ENCODE peak calls at places on chromosomes 4 and X, in eight cellular contexts. One of them, this sample, is unnamed.

GRCh38 chr4:188975271-188975670 is 836.0 kb downstream of the TRIML1 start:
- DNase-seq in IMR-90: no peak
- DNase-seq in body of pancreas: no peak
- DNase-seq in uterus: no peak
- DNase-seq in heart left ventricle: no peak
- DNase-seq in HCT116: no peak
- DNase-seq in spleen: no peak
- DNase-seq in upper lobe of left lung: no peak
- DNase-seq in this sample: no peak

GRCh38 chr4:122762966-122763716 is 30.6 kb downstream of the BBS12 start:
- DNase-seq in heart left ventricle: no peak
- DNase-seq in IMR-90: no peak
- DNase-seq in body of pancreas: no peak
- DNase-seq in HCT116: no peak
- DNase-seq in uterus: no peak
- DNase-seq in upper lobe of left lung: no peak
- DNase-seq in spleen: no peak
- DNase-seq in this sample: no peak

GRCh38 chr4:73922766-73923630 is 53.8 kb downstream of the CXCL1 start:
- DNase-seq in heart left ventricle: no peak
- DNase-seq in HCT116: peak; percentile 15
- DNase-seq in uterus: no peak
- DNase-seq in IMR-90: peak; percentile 59
- DNase-seq in upper lobe of left lung: no peak
- DNase-seq in spleen: no peak
- DNase-seq in body of pancreas: no peak
- DNase-seq in this sample: no peak

GRCh38 chrX:68833448-68833805 is 4.6 kb downstream of the EFNB1 start:
- DNase-seq in upper lobe of left lung: peak; percentile 7
- DNase-seq in heart left ventricle: no peak
- DNase-seq in uterus: peak; percentile 3
- DNase-seq in HCT116: no peak
- DNase-seq in body of pancreas: no peak
- DNase-seq in IMR-90: no peak
- DNase-seq in spleen: no peak
- DNase-seq in this sample: no peak

GRCh38 chr4:73653695-73654106 is 33.5 kb upstream of the RASSF6 start:
- DNase-seq in heart left ventricle: no peak
- DNase-seq in IMR-90: peak; percentile 62
- DNase-seq in upper lobe of left lung: peak; percentile 51
- DNase-seq in HCT116: peak; percentile 33
- DNase-seq in body of pancreas: peak; percentile 81
- DNase-seq in spleen: no peak
- DNase-seq in uterus: no peak
- DNase-seq in this sample: no peak

GRCh38 chr4:110059556-110060191 is 138.7 kb downstream of the ELOVL6 start:
- DNase-seq in uterus: no peak
- DNase-seq in upper lobe of left lung: no peak
- DNase-seq in spleen: no peak
- DNase-seq in heart left ventricle: no peak
- DNase-seq in IMR-90: peak; percentile 13
- DNase-seq in HCT116: no peak
- DNase-seq in body of pancreas: no peak
- DNase-seq in this sample: no peak

GRCh38 chr4:148442830-148443549 is 776 bp upstream of the NR3C2 start:
- DNase-seq in HCT116: no peak
- DNase-seq in IMR-90: no peak
- DNase-seq in heart left ventricle: no peak
- DNase-seq in spleen: peak; percentile 90
- DNase-seq in body of pancreas: no peak
- DNase-seq in uterus: no peak
- DNase-seq in upper lobe of left lung: no peak
- DNase-seq in this sample: no peak

GRCh38 chr4:7905461-7905915 is 34.2 kb downstream of the AFAP1 start:
- DNase-seq in HCT116: no peak
- DNase-seq in spleen: no peak
- DNase-seq in uterus: peak; percentile 47
- DNase-seq in upper lobe of left lung: no peak
- DNase-seq in body of pancreas: no peak
- DNase-seq in heart left ventricle: no peak
- DNase-seq in IMR-90: no peak
- DNase-seq in this sample: no peak

GRCh38 chr4:17765514-17766286 is 15.7 kb downstream of the FAM184B start:
- DNase-seq in HCT116: no peak
- DNase-seq in body of pancreas: no peak
- DNase-seq in spleen: no peak
- DNase-seq in upper lobe of left lung: no peak
- DNase-seq in IMR-90: no peak
- DNase-seq in uterus: no peak
- DNase-seq in heart left ventricle: no peak
- DNase-seq in this sample: no peak

GRCh38 chr4:8201341-8201781 is 2.3 kb downstream of the SH3TC1 start:
- DNase-seq in uterus: no peak
- DNase-seq in body of pancreas: no peak
- DNase-seq in spleen: peak; percentile 89
- DNase-seq in HCT116: no peak
- DNase-seq in heart left ventricle: no peak
- DNase-seq in IMR-90: no peak
- DNase-seq in upper lobe of left lung: no peak
- DNase-seq in this sample: no peak

GRCh38 chr4:151489462-151490203 is 80.7 kb downstream of the FHIP1A start:
- DNase-seq in HCT116: no peak
- DNase-seq in spleen: no peak
- DNase-seq in body of pancreas: no peak
- DNase-seq in heart left ventricle: no peak
- DNase-seq in upper lobe of left lung: peak; percentile 63
- DNase-seq in IMR-90: no peak
- DNase-seq in uterus: no peak
- DNase-seq in this sample: no peak

GRCh38 chr4:176320976-176321361 is 1.2 kb downstream of the SPCS3 start:
- DNase-seq in HCT116: no peak
- DNase-seq in IMR-90: no peak
- DNase-seq in upper lobe of left lung: no peak
- DNase-seq in uterus: no peak
- DNase-seq in heart left ventricle: no peak
- DNase-seq in spleen: no peak
- DNase-seq in body of pancreas: no peak
- DNase-seq in this sample: no peak

GRCh38 chr4:176321589-176321988 is 1.8 kb downstream of the SPCS3 start:
- DNase-seq in uterus: no peak
- DNase-seq in heart left ventricle: no peak
- DNase-seq in IMR-90: no peak
- DNase-seq in upper lobe of left lung: no peak
- DNase-seq in HCT116: no peak
- DNase-seq in body of pancreas: no peak
- DNase-seq in spleen: no peak
- DNase-seq in this sample: no peak

GRCh38 chr4:176319704-176320339 is at the start of gene SPCS3:
- DNase-seq in IMR-90: peak; percentile 91
- DNase-seq in spleen: peak; percentile 99
- DNase-seq in uterus: peak; percentile 95
- DNase-seq in heart left ventricle: peak; percentile 97
- DNase-seq in HCT116: peak; percentile 80
- DNase-seq in upper lobe of left lung: peak; percentile 98
- DNase-seq in body of pancreas: peak; percentile 96
- DNase-seq in this sample: peak; percentile 94

GRCh38 chr4:176319237-176319703 is 496 bp upstream of the SPCS3 start:
- DNase-seq in spleen: no peak
- DNase-seq in uterus: no peak
- DNase-seq in upper lobe of left lung: peak; percentile 25
- DNase-seq in body of pancreas: no peak
- DNase-seq in IMR-90: no peak
- DNase-seq in HCT116: no peak
- DNase-seq in heart left ventricle: no peak
- DNase-seq in this sample: no peak

GRCh38 chr4:176320340-176320975 is 692 bp downstream of the SPCS3 start:
- DNase-seq in uterus: peak; percentile 86
- DNase-seq in upper lobe of left lung: peak; percentile 93
- DNase-seq in HCT116: peak; percentile 31
- DNase-seq in spleen: peak; percentile 99
- DNase-seq in IMR-90: peak; percentile 84
- DNase-seq in heart left ventricle: peak; percentile 92
- DNase-seq in body of pancreas: peak; percentile 91
- DNase-seq in this sample: peak; percentile 81
- H3K4me1 ChIP-seq in uterus: peaks cover 4% of the 10 kb centered on the region
- H3K4me1 ChIP-seq in upper lobe of left lung: peaks cover 38% of the 10 kb centered on the region
- H3K4me1 ChIP-seq in HCT116: peaks cover 15% of the 10 kb centered on the region
- H3K4me1 ChIP-seq in spleen: peaks cover 60% of the 10 kb centered on the region
- H3K4me1 ChIP-seq in IMR-90: no peaks in the 10 kb centered on the region
- H3K4me1 ChIP-seq in heart left ventricle: peaks cover 40% of the 10 kb centered on the region
- H3K4me1 ChIP-seq in body of pancreas: peaks cover 18% of the 10 kb centered on the region
- H3K4me1 ChIP-seq in this sample: peaks cover 9% of the 10 kb centered on the region

DNA sequence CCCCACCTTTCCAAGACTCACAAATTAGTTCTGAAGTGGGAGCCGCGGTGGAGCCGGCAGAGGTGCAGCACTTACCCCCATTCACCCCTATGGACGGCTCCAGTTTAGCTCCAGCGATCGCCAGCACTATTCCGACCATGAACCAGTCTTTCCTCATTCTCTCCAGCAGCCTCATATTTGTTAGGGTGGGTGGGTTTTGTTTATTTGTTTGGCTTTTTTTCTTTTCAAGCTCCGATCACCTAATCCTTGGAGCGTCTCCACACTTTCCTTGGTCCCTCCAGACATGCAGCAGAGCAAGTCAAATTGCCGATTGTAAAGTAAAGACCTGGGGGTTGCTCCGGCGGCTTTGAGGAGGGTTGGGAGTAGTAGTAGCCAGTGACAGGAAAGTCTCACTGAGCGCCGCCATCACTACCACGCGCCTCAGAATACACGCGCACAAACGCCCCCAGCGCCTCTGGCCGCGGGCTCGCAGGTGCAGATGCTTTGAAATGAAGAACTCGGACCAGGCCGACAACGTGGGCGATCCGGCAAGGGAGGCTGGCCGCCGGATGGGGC is at the start of gene SLC10A7:
- DNase-seq in uterus: peak; percentile 73
- DNase-seq in IMR-90: peak; percentile 71
- DNase-seq in body of pancreas: peak; percentile 76
- DNase-seq in HCT116: peak; percentile 46
- DNase-seq in upper lobe of left lung: peak; percentile 77
- DNase-seq in spleen: peak; percentile 94
- DNase-seq in heart left ventricle: peak; percentile 80
- DNase-seq in this sample: peak; percentile 61
- TF ChIP-seq POLR2A in uterus: no peak
- TF ChIP-seq POLR2A in IMR-90: no peak
- TF ChIP-seq POLR2A in body of pancreas: no peak
- TF ChIP-seq POLR2A in HCT116: peak; percentile 38
- TF ChIP-seq POLR2A in upper lobe of left lung: no peak
- TF ChIP-seq POLR2A in spleen: no peak
- TF ChIP-seq POLR2A in heart left ventricle: no peak
- TF ChIP-seq POLR2A in this sample: no peak

DNA sequence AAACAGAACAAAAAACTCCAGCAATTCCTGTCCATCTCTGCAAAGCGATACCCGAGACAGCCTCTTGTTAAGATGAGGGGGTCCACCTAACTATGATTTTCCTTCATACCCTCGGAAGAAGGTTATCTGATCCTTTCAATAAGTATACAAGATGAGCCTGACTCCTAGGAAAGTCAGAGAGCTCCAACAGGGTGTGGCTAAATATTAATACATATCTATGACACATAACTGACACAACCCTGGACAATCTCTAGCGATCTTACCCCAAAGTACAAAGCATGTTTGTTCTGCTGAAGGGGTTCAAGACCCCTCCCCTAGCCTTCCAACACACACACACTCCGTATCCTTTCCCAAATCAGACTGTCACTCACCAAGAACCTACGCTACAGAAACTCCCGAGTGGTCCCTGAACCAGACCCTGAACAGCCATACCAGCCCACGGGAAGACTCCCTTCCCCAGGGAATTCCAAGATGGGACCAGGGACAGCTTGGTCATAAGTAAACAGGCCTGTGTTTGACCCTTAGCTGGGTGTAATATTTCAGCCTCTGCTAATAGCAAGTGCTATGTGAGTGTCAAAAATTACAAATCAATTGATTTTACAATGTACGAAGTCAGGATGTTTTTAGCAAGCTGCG is 110.3 kb downstream of the PRKX start:
- DNase-seq in IMR-90: no peak
- DNase-seq in upper lobe of left lung: no peak
- DNase-seq in HCT116: no peak
- DNase-seq in uterus: no peak
- DNase-seq in spleen: no peak
- DNase-seq in heart left ventricle: no peak
- DNase-seq in body of pancreas: no peak
- DNase-seq in this sample: no peak
- H3K36me3 ChIP-seq in IMR-90: peaks cover 2% of the 10 kb centered on the region
- H3K36me3 ChIP-seq in upper lobe of left lung: no peaks in the 10 kb centered on the region
- H3K36me3 ChIP-seq in HCT116: no peaks in the 10 kb centered on the region
- H3K36me3 ChIP-seq in uterus: no peaks in the 10 kb centered on the region
- H3K36me3 ChIP-seq in spleen: no peaks in the 10 kb centered on the region
- H3K36me3 ChIP-seq in heart left ventricle: no peaks in the 10 kb centered on the region
- H3K36me3 ChIP-seq in body of pancreas: no peaks in the 10 kb centered on the region
- H3K36me3 ChIP-seq in this sample: no peaks in the 10 kb centered on the region

GRCh38 chr4:56052966-56053365 is 104.2 kb downstream of the CEP135 start:
- DNase-seq in spleen: no peak
- DNase-seq in body of pancreas: no peak
- DNase-seq in HCT116: no peak
- DNase-seq in upper lobe of left lung: no peak
- DNase-seq in heart left ventricle: no peak
- DNase-seq in uterus: no peak
- DNase-seq in IMR-90: no peak
- DNase-seq in this sample: no peak

GRCh38 chr4:56055991-56056390 is 107.2 kb downstream of the CEP135 start:
- DNase-seq in spleen: no peak
- DNase-seq in uterus: no peak
- DNase-seq in body of pancreas: no peak
- DNase-seq in heart left ventricle: no peak
- DNase-seq in HCT116: no peak
- DNase-seq in IMR-90: no peak
- DNase-seq in upper lobe of left lung: no peak
- DNase-seq in this sample: no peak

GRCh38 chr4:56051710-56052075 is 102.9 kb downstream of the CEP135 start:
- DNase-seq in HCT116: no peak
- DNase-seq in IMR-90: no peak
- DNase-seq in heart left ventricle: no peak
- DNase-seq in upper lobe of left lung: no peak
- DNase-seq in uterus: no peak
- DNase-seq in spleen: no peak
- DNase-seq in body of pancreas: no peak
- DNase-seq in this sample: no peak

GRCh38 chr4:56051049-56051709 is 102.4 kb downstream of the CEP135 start:
- DNase-seq in spleen: no peak
- DNase-seq in body of pancreas: no peak
- DNase-seq in IMR-90: no peak
- DNase-seq in heart left ventricle: no peak
- DNase-seq in HCT116: no peak
- DNase-seq in upper lobe of left lung: no peak
- DNase-seq in uterus: no peak
- DNase-seq in this sample: no peak

GRCh38 chr4:56055027-56055976 is 106.6 kb downstream of the CEP135 start:
- DNase-seq in body of pancreas: no peak
- DNase-seq in heart left ventricle: no peak
- DNase-seq in spleen: no peak
- DNase-seq in HCT116: no peak
- DNase-seq in IMR-90: no peak
- DNase-seq in uterus: no peak
- DNase-seq in upper lobe of left lung: no peak
- DNase-seq in this sample: no peak
- H3K4me1 ChIP-seq in body of pancreas: no peaks in the 10 kb centered on the region
- H3K4me1 ChIP-seq in heart left ventricle: no peaks in the 10 kb centered on the region
- H3K4me1 ChIP-seq in spleen: no peaks in the 10 kb centered on the region
- H3K4me1 ChIP-seq in HCT116: peaks cover 5% of the 10 kb centered on the region
- H3K4me1 ChIP-seq in IMR-90: no peaks in the 10 kb centered on the region
- H3K4me1 ChIP-seq in uterus: no peaks in the 10 kb centered on the region
- H3K4me1 ChIP-seq in upper lobe of left lung: no peaks in the 10 kb centered on the region
- H3K4me1 ChIP-seq in this sample: no peaks in the 10 kb centered on the region

GRCh38 chr4:174283507-174284180 is at the start of the genes CEP44 and FBXO8:
- DNase-seq in upper lobe of left lung: peak; percentile 71
- DNase-seq in IMR-90: peak; percentile 78
- DNase-seq in spleen: peak; percentile 91
- DNase-seq in body of pancreas: peak; percentile 65
- DNase-seq in HCT116: peak; percentile 72
- DNase-seq in heart left ventricle: peak; percentile 68
- DNase-seq in uterus: peak; percentile 61
- DNase-seq in this sample: peak; percentile 44
- TF ChIP-seq POLR2A in upper lobe of left lung: peak; percentile 47
- TF ChIP-seq POLR2A in IMR-90: peak; percentile 22
- TF ChIP-seq POLR2A in spleen: no peak
- TF ChIP-seq POLR2A in body of pancreas: no peak
- TF ChIP-seq POLR2A in HCT116: peak; percentile 65
- TF ChIP-seq POLR2A in heart left ventricle: peak; percentile 17
- TF ChIP-seq POLR2A in uterus: no peak
- TF ChIP-seq POLR2A in this sample: no peak

This sample was measured in breast epithelium.